ENCODE peak calls at places on chromosomes 2 and 18, in six cellular contexts. X, K, W, H, L and N are unnamed samples.

GRCh38 chr2:156087875-156088274 is 244.6 kb downstream of the NR4A2 start:
- DNase-seq in L (no peak), X (no peak), W (no peak), K (no peak), H (no peak), N (no peak)

GRCh38 chr2:54757496-54757895 is 34.0 kb downstream of the EML6 start:
- DNase-seq in W (no peak), K (no peak), H (no peak), L (no peak), X (no peak), N (no peak)

GRCh38 chr2:224925822-224926124 is 116.5 kb downstream of the DOCK10 start:
- DNase-seq in X (no peak), L (no peak), H (no peak), K (no peak), W (no peak), N (no peak)

GRCh38 chr2:71082402-71083252 is 14.2 kb downstream of the NAGK start:
- DNase-seq in K (no peak), H (no peak), L (no peak), W (no peak), X (no peak), N (no peak)

GRCh38 chr2:118981627-118982026 is 39.6 kb downstream of the MARCO start:
- DNase-seq in W (no peak), X (no peak), L (no peak), K (no peak), H (no peak), N (no peak)

GRCh38 chr2:240903191-240904060 is 2.7 kb upstream of the CROCC2 start:
- DNase-seq in X (no peak), W (no peak), H (no peak), K (no peak), L (no peak), N (no peak)

GRCh38 chr2:2646312-2647051 is 315.4 kb upstream of the MYT1L start:
- DNase-seq in L (no peak), H (no peak), X (no peak), K (no peak), W (no peak), N (no peak)

GRCh38 chr18:8367217-8367988 is 241.8 kb upstream of the RAB12 start:
- DNase-seq in X (no peak), K (peak; percentile 7), H (no peak), W (no peak), L (no peak), N (no peak)

GRCh38 chr2:142586693-142587432 is 290.6 kb upstream of the KYNU start:
- DNase-seq in H (no peak), L (no peak), W (no peak), X (no peak), K (no peak), N (no peak)

GRCh38 chr2:239411549-239412319 is 10.9 kb upstream of the HDAC4 start:
- DNase-seq in L (no peak), X (no peak), W (no peak), H (no peak), K (no peak), N (no peak)

GRCh38 chr2:110101911-110102774 is 13.5 kb downstream of the MALL start:
- DNase-seq in L (no peak), H (no peak), X (no peak), K (no peak), W (no peak), N (no peak)

GRCh38 chr2:239037559-239037910 is 189.7 kb downstream of the TWIST2 start:
- DNase-seq in X (no peak), W (no peak), L (peak; percentile 44), H (no peak), K (no peak), N (no peak)

GRCh38 chr2:74908763-74909444 is 49.5 kb upstream of the POLE4 start:
- DNase-seq in L (no peak), X (no peak), H (peak; percentile 31), K (no peak), W (no peak), N (no peak)

GRCh38 chr18:11906926-11907874 is 917 bp downstream of the MPPE1 start:
- DNase-seq in K (no peak), W (no peak), H (no peak), L (no peak), X (no peak), N (no peak)

GRCh38 chr18:11906181-11906580 is 1.9 kb downstream of the MPPE1 start:
- DNase-seq in W (no peak), L (no peak), H (no peak), K (no peak), X (no peak), N (no peak)

GRCh38 chr18:11908182-11909080 is at the start of gene MPPE1:
- DNase-seq in W (peak; percentile 87), H (peak; percentile 58), X (peak; percentile 79), K (peak; percentile 48), L (peak; percentile 94), N (no peak)

GRCh38 chr18:11909081-11909410 is 929 bp upstream of the MPPE1 start:
- DNase-seq in L (no peak), X (no peak), K (no peak), W (no peak), H (no peak), N (no peak)

DNA sequence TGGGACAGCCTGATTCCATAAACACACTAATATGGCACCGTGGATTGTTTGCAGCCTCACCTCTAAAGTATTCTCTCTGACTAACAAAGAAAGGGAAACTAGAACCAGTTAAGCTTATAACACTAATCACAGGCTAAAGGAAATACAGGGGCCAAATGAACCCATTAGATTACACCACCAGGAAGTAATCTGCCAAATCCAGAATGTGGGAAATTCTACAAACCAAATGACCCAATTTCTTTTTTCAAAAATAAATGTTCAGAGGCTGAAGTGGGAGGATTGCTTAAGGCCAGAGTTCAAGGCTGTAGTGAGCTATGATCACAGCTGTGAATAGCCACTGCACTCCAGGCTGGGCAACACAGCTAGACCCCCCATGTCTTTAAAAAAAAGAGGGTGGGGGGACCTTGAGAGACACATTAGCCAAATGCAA is 1.5 kb upstream of the MPPE1 start:
- DNase-seq in K (no peak), W (no peak), L (no peak), H (no peak), X (no peak), N (no peak)
- H3K4me3 ChIP-seq in K (no peak overlapping the region), W (peak overlapping the region; percentile 83), L (peak overlapping the region; percentile 97), H (no peak overlapping the region), X (peak overlapping the region; percentile 60), N (no peak overlapping the region)

GRCh38 chr2:188693771-188694170 is 280.4 kb upstream of the COL3A1 start:
- DNase-seq in L (no peak), H (no peak), W (no peak), K (no peak), X (no peak), N (no peak)
- TF ChIP-seq CTCF in L (no peak), H (no peak), W (no peak), K (no peak), X (no peak), N (no peak)

GRCh38 chr2:95664086-95664441 is 72.3 kb downstream of the TRIM43 start:
- DNase-seq in K (no peak), L (no peak), W (no peak), H (no peak), X (no peak), N (no peak)
- H3K4me3 ChIP-seq in K (no peak overlapping the region), L (no peak overlapping the region), W (no peak overlapping the region), H (no peak overlapping the region), X (no peak overlapping the region), N (no peak overlapping the region)

GRCh38 chr18:51537487-51537886 is 340.0 kb upstream of the MEX3C start:
- DNase-seq in X (no peak), W (no peak), H (peak; percentile 70), L (no peak), K (no peak), N (no peak)
- TF ChIP-seq CTCF in X (peak; percentile 83), W (no peak), H (peak; percentile 85), L (no peak), K (no peak), N (no peak)

GRCh38 chr2:171158790-171159325 is 1.8 kb downstream of the TLK1 start:
- DNase-seq in K (no peak), L (no peak), W (no peak), X (no peak), H (no peak), N (no peak)
- H3K4me3 ChIP-seq in K (peak overlapping the region; percentile 87), L (peak overlapping the region; percentile 98), W (peak overlapping the region; percentile 86), X (peak overlapping the region; percentile 64), H (peak overlapping the region; percentile 86), N (peak overlapping the region; percentile 70)

GRCh38 chr18:63890950-63891304 is 3.4 kb downstream of the SERPINB2 start:
- DNase-seq in H (peak; percentile 23), X (no peak), K (no peak), L (no peak), W (no peak), N (no peak)
- TF ChIP-seq CTCF in H (peak; percentile 77), X (no peak), K (no peak), L (no peak), W (no peak), N (peak; percentile 30)

GRCh38 chr2:38076250-38076709 is 329 bp upstream of the CYP1B1 start:
- DNase-seq in K (peak; percentile 61), W (peak; percentile 61), H (no peak), L (peak; percentile 87), X (peak; percentile 70), N (peak; percentile 80)
- H3K4me3 ChIP-seq in K (peak overlapping the region; percentile 42), W (peak overlapping the region; percentile 70), H (no peak overlapping the region), L (peak overlapping the region; percentile 61), X (peak overlapping the region; percentile 35), N (peak overlapping the region; percentile 32)

DNA sequence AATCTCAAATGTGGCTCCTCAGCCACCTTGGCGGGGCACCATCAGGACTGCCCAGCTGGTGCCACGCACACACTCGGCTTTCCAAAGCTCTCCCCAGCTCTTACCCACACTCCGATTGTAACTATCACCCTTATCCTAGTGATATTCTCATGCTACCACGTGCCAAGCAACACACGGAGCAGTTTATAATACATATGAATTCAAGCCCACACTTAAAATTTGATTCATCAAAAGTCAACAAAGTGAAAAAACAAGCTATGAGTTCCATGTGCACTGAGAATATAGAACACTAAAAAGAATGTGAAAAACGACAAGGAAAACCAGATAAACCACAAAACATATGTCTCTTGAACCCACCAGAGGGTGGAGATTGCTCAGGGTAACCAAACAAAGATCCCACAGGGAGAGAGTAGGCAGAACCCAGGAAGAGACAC is 31.6 kb downstream of the LONRF2 start:
- DNase-seq in H (no peak), K (no peak), L (no peak), X (no peak), W (no peak), N (no peak)
- TF ChIP-seq CTCF in H (no peak), K (no peak), L (no peak), X (no peak), W (no peak), N (no peak)